ENCODE peak calls at places on chromosomes 6 and 20, in ten cellular contexts. A, S, W, K, V, X, R, F, Q and I are unnamed samples.

GRCh38 chr20:24704899-24705298 is 235.5 kb downstream of the SYNDIG1 start:
- DNase-seq in A (no peak), S (no peak), W (no peak), K (no peak), V (no peak), X (no peak), R (no peak), F (no peak), Q (no peak), I (no peak)

GRCh38 chr20:14214046-14214445 is 123.4 kb downstream of the FLRT3 start:
- DNase-seq in A (no peak), S (no peak), W (no peak), K (no peak), V (no peak), X (no peak), R (no peak), F (no peak), Q (no peak), I (no peak)

GRCh38 chr20:49589747-49590146 is 21.8 kb upstream of the PTGIS start:
- DNase-seq in A (no peak), S (no peak), W (no peak), K (no peak), V (no peak), X (no peak), R (no peak), F (no peak), Q (no peak), I (no peak)

GRCh38 chr20:53284141-53285055 is 309.2 kb downstream of the ZNF217 start:
- DNase-seq in A (no peak), S (no peak), W (no peak), K (no peak), V (no peak), X (no peak), R (no peak), F (no peak), Q (no peak), I (no peak)

GRCh38 chr20:57672164-57672563 is 37.7 kb downstream of the PMEPA1 start:
- DNase-seq in A (peak), S (no peak), W (peak), K (peak), V (no peak), X (no peak), R (peak), F (peak), Q (no peak), I (no peak)

GRCh38 chr6:157078326-157078725 is 245.0 kb downstream of the TMEM242 start:
- DNase-seq in A (no peak), S (no peak), W (no peak), K (no peak), V (no peak), X (no peak), R (no peak), F (no peak), Q (no peak), I (no peak)

GRCh38 chr6:62775427-62776022 is 435.7 kb upstream of the FKBP1C start:
- DNase-seq in A (no peak), S (peak), W (no peak), K (no peak), V (no peak), X (peak), R (no peak), F (no peak), Q (peak), I (peak)

GRCh38 chr6:143098054-143098673 is 37.5 kb downstream of the AIG1 start:
- DNase-seq in A (no peak), S (no peak), W (no peak), K (no peak), V (no peak), X (no peak), R (no peak), F (no peak), Q (peak), I (no peak)

GRCh38 chr6:166996406-166996805 is 2.8 kb upstream of the CEP43 start:
- DNase-seq in A (no peak), S (peak), W (no peak), K (no peak), V (no peak), X (no peak), R (no peak), F (no peak), Q (no peak), I (no peak)